ENCODE peak calls at places on chromosomes 2 and 18, in seven cellular contexts. One of them, this sample, is unnamed.
A peak's percentile ranks its signal among the peaks of the same experiment; 100 is the strongest.

GRCh38 chr18:48639772-48640432 is 101.1 kb downstream of the CTIF start:
- DNase-seq in right atrium auricular region: no peak
- DNase-seq in cardiac muscle cell: no peak
- DNase-seq in ascending aorta: no peak
- DNase-seq in mammary epithelial cell: peak; percentile 43
- DNase-seq in cardiac fibroblast: no peak
- DNase-seq in HCT116: no peak
- DNase-seq in this sample: no peak

GRCh38 chr18:40355701-40356100 is 1599.3 kb upstream of the PIK3C3 start:
- DNase-seq in cardiac fibroblast: peak; percentile 31
- DNase-seq in HCT116: no peak
- DNase-seq in mammary epithelial cell: peak; percentile 50
- DNase-seq in ascending aorta: no peak
- DNase-seq in cardiac muscle cell: no peak
- DNase-seq in right atrium auricular region: no peak
- DNase-seq in this sample: no peak

GRCh38 chr2:109402180-109402579 is 211.6 kb downstream of the SEPTIN10 start:
- DNase-seq in right atrium auricular region: no peak
- DNase-seq in cardiac fibroblast: no peak
- DNase-seq in cardiac muscle cell: no peak
- DNase-seq in mammary epithelial cell: no peak
- DNase-seq in ascending aorta: no peak
- DNase-seq in HCT116: no peak
- DNase-seq in this sample: no peak

GRCh38 chr2:126880262-126880800 is 18.4 kb upstream of the TEX51 start:
- DNase-seq in cardiac fibroblast: no peak
- DNase-seq in mammary epithelial cell: no peak
- DNase-seq in HCT116: no peak
- DNase-seq in right atrium auricular region: no peak
- DNase-seq in ascending aorta: no peak
- DNase-seq in cardiac muscle cell: no peak
- DNase-seq in this sample: no peak

GRCh38 chr2:23760746-23761145 is 166.2 kb downstream of the ATAD2B start:
- DNase-seq in right atrium auricular region: no peak
- DNase-seq in mammary epithelial cell: no peak
- DNase-seq in HCT116: peak; percentile 18
- DNase-seq in cardiac muscle cell: peak; percentile 23
- DNase-seq in ascending aorta: no peak
- DNase-seq in cardiac fibroblast: peak; percentile 85
- DNase-seq in this sample: no peak

GRCh38 chr2:30433902-30434301 is 13.1 kb upstream of the LCLAT1 start:
- DNase-seq in HCT116: no peak
- DNase-seq in right atrium auricular region: no peak
- DNase-seq in mammary epithelial cell: no peak
- DNase-seq in cardiac fibroblast: peak; percentile 27
- DNase-seq in ascending aorta: no peak
- DNase-seq in cardiac muscle cell: no peak
- DNase-seq in this sample: no peak

GRCh38 chr2:164689020-164689419 is 67.7 kb upstream of the GRB14 start:
- DNase-seq in HCT116: no peak
- DNase-seq in mammary epithelial cell: no peak
- DNase-seq in cardiac muscle cell: no peak
- DNase-seq in ascending aorta: no peak
- DNase-seq in cardiac fibroblast: no peak
- DNase-seq in right atrium auricular region: no peak
- DNase-seq in this sample: no peak

GRCh38 chr18:74453011-74453571 is 4.0 kb downstream of the DIPK1C start:
- DNase-seq in right atrium auricular region: no peak
- DNase-seq in ascending aorta: no peak
- DNase-seq in HCT116: no peak
- DNase-seq in cardiac fibroblast: no peak
- DNase-seq in cardiac muscle cell: no peak
- DNase-seq in mammary epithelial cell: no peak
- DNase-seq in this sample: no peak

GRCh38 chr2:21860913-21861312 is 737.1 kb downstream of the TDRD15 start:
- DNase-seq in cardiac fibroblast: no peak
- DNase-seq in ascending aorta: no peak
- DNase-seq in mammary epithelial cell: no peak
- DNase-seq in cardiac muscle cell: no peak
- DNase-seq in HCT116: no peak
- DNase-seq in right atrium auricular region: no peak
- DNase-seq in this sample: no peak

GRCh38 chr2:188293601-188294482 is 2.2 kb downstream of the GULP1 start:
- DNase-seq in ascending aorta: no peak
- DNase-seq in cardiac fibroblast: peak; percentile 64
- DNase-seq in mammary epithelial cell: peak; percentile 53
- DNase-seq in cardiac muscle cell: peak; percentile 82
- DNase-seq in HCT116: peak; percentile 84
- DNase-seq in right atrium auricular region: peak; percentile 80
- DNase-seq in this sample: no peak

GRCh38 chr2:6957031-6957714 is 40.0 kb downstream of the RNF144A start:
- DNase-seq in cardiac muscle cell: no peak
- DNase-seq in right atrium auricular region: no peak
- DNase-seq in ascending aorta: no peak
- DNase-seq in cardiac fibroblast: no peak
- DNase-seq in HCT116: no peak
- DNase-seq in mammary epithelial cell: no peak
- DNase-seq in this sample: no peak

GRCh38 chr2:148360662-148361061 is 283.9 kb upstream of the EPC2 start:
- DNase-seq in mammary epithelial cell: no peak
- DNase-seq in ascending aorta: no peak
- DNase-seq in HCT116: no peak
- DNase-seq in right atrium auricular region: no peak
- DNase-seq in cardiac fibroblast: no peak
- DNase-seq in cardiac muscle cell: no peak
- DNase-seq in this sample: no peak

GRCh38 chr2:134410831-134411231 is 157.0 kb downstream of the MGAT5 start:
- DNase-seq in cardiac muscle cell: no peak
- DNase-seq in cardiac fibroblast: peak; percentile 59
- DNase-seq in mammary epithelial cell: no peak
- DNase-seq in ascending aorta: no peak
- DNase-seq in right atrium auricular region: no peak
- DNase-seq in HCT116: no peak
- DNase-seq in this sample: no peak

GRCh38 chr2:11787991-11788390 is 41.6 kb downstream of the LPIN1 start:
- DNase-seq in cardiac fibroblast: no peak
- DNase-seq in cardiac muscle cell: no peak
- DNase-seq in right atrium auricular region: no peak
- DNase-seq in HCT116: no peak
- DNase-seq in mammary epithelial cell: no peak
- DNase-seq in ascending aorta: no peak
- DNase-seq in this sample: no peak

DNA sequence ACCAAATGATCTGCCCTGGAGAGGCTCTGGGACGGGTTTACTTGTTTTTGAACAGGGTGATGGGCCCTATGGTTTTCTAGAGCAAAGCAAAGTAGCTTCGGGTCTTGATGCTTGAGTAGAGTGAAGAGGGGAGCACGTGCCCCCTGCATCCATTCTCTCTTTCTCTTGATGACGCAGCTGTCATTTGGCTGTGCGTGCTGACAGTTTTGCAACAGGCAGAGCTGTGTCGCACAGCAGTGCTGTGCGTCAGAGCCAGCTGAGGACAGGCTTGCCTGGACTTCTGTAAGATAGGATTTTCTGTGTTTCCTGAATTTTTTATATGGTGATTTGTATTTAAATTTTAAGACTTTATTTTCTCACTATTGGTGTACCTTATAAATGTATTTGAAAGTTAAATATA is 11.9 kb downstream of the ACKR3 start:
- DNase-seq in ascending aorta: no peak
- DNase-seq in mammary epithelial cell: no peak
- DNase-seq in cardiac muscle cell: no peak
- DNase-seq in cardiac fibroblast: no peak
- DNase-seq in HCT116: no peak
- DNase-seq in right atrium auricular region: no peak
- DNase-seq in this sample: no peak
- TF ChIP-seq CTCF in ascending aorta: no peak
- TF ChIP-seq CTCF in mammary epithelial cell: no peak
- TF ChIP-seq CTCF in cardiac muscle cell: no peak
- TF ChIP-seq CTCF in cardiac fibroblast: no peak
- TF ChIP-seq CTCF in HCT116: no peak
- TF ChIP-seq CTCF in right atrium auricular region: no peak
- TF ChIP-seq CTCF in this sample: no peak

DNA sequence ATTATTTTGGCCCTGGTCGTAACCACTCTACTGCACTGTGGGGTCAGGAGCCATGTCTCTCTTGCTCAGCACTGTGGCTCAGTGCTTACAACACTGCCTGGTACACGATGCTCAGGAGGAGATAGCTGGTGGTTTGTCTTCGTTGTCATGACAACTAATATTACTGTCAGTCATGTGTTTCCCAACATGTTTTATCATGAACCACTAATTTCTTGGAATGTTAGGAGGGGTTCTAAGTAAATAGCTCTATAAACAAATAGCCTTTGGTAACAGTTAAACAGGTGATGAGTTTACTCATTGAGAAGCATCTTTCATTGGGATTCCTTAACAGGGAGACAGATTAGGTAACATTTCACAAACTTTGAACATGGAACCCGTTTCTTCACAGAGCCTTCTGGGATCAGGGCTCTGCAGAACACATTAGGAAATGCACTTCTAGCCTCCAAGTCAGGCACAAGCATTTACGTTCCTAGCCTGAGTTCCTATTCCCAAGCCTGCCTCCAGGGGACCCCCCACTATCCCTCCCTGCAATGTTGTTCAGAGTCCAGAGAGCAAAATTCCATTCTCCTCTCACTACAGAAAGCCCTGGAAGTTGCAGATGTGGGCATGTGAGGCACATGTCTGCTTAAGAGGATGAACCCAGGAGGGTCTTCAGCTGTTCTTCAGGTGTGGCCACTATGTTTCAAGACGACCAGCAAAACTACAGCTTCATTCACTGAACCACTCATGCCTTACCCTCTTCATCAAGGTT is 6.4 kb upstream of the RBM44 start:
- DNase-seq in mammary epithelial cell: peak; percentile 29
- DNase-seq in right atrium auricular region: no peak
- DNase-seq in HCT116: no peak
- DNase-seq in ascending aorta: no peak
- DNase-seq in cardiac muscle cell: no peak
- DNase-seq in cardiac fibroblast: peak; percentile 26
- DNase-seq in this sample: no peak
- TF ChIP-seq CTCF in mammary epithelial cell: peak; percentile 7
- TF ChIP-seq CTCF in right atrium auricular region: no peak
- TF ChIP-seq CTCF in HCT116: no peak
- TF ChIP-seq CTCF in ascending aorta: no peak
- TF ChIP-seq CTCF in cardiac muscle cell: peak; percentile 50
- TF ChIP-seq CTCF in cardiac fibroblast: peak; percentile 42
- TF ChIP-seq CTCF in this sample: no peak

DNA sequence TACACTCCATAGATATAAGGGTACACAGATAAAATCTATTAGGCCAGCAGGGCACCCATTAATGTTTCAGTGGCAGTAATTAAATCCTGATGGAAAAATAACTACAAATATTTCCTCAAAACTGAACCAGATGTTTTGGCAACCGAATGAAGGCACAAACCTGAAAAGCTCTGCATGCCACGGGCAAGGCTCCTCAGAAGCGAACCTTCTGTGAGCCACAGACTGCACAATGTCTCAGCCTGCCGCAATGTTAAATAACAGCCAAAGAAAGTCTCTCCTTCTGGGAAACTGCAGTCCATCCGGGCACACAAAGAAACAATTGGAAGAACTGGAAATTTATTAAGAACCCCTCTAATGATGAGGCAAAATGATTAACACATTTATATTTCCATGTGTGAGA is 237.6 kb downstream of the EPHA4 start:
- DNase-seq in cardiac muscle cell: no peak
- DNase-seq in cardiac fibroblast: no peak
- DNase-seq in mammary epithelial cell: no peak
- DNase-seq in right atrium auricular region: no peak
- DNase-seq in ascending aorta: no peak
- DNase-seq in HCT116: no peak
- DNase-seq in this sample: no peak
- TF ChIP-seq CTCF in cardiac muscle cell: no peak
- TF ChIP-seq CTCF in cardiac fibroblast: no peak
- TF ChIP-seq CTCF in mammary epithelial cell: no peak
- TF ChIP-seq CTCF in right atrium auricular region: no peak
- TF ChIP-seq CTCF in ascending aorta: no peak
- TF ChIP-seq CTCF in HCT116: no peak
- TF ChIP-seq CTCF in this sample: no peak

GRCh38 chr18:13545955-13546354 is 180.4 kb downstream of the FAM210A start:
- DNase-seq in ascending aorta: no peak
- DNase-seq in HCT116: no peak
- DNase-seq in mammary epithelial cell: no peak
- DNase-seq in cardiac muscle cell: no peak
- DNase-seq in cardiac fibroblast: no peak
- DNase-seq in right atrium auricular region: peak; percentile 42
- DNase-seq in this sample: no peak

GRCh38 chr18:13547347-13547746 is 179.0 kb downstream of the FAM210A start:
- DNase-seq in cardiac muscle cell: no peak
- DNase-seq in mammary epithelial cell: no peak
- DNase-seq in ascending aorta: no peak
- DNase-seq in right atrium auricular region: peak; percentile 50
- DNase-seq in cardiac fibroblast: no peak
- DNase-seq in HCT116: no peak
- DNase-seq in this sample: no peak

GRCh38 chr18:13548944-13549878 is 177.1 kb downstream of the FAM210A start:
- DNase-seq in cardiac muscle cell: no peak
- DNase-seq in cardiac fibroblast: no peak
- DNase-seq in right atrium auricular region: peak; percentile 54
- DNase-seq in HCT116: no peak
- DNase-seq in ascending aorta: no peak
- DNase-seq in mammary epithelial cell: no peak
- DNase-seq in this sample: no peak

GRCh38 chr18:13549879-13550231 is 176.5 kb downstream of the FAM210A start:
- DNase-seq in cardiac muscle cell: no peak
- DNase-seq in HCT116: no peak
- DNase-seq in mammary epithelial cell: no peak
- DNase-seq in cardiac fibroblast: no peak
- DNase-seq in right atrium auricular region: no peak
- DNase-seq in ascending aorta: no peak
- DNase-seq in this sample: no peak

GRCh38 chr18:13548106-13548819 is 178.1 kb downstream of the FAM210A start:
- DNase-seq in cardiac fibroblast: no peak
- DNase-seq in HCT116: no peak
- DNase-seq in mammary epithelial cell: no peak
- DNase-seq in cardiac muscle cell: no peak
- DNase-seq in ascending aorta: no peak
- DNase-seq in right atrium auricular region: peak; percentile 56
- DNase-seq in this sample: no peak
- TF ChIP-seq CTCF in cardiac fibroblast: no peak
- TF ChIP-seq CTCF in HCT116: no peak
- TF ChIP-seq CTCF in mammary epithelial cell: no peak
- TF ChIP-seq CTCF in cardiac muscle cell: no peak
- TF ChIP-seq CTCF in ascending aorta: no peak
- TF ChIP-seq CTCF in right atrium auricular region: no peak
- TF ChIP-seq CTCF in this sample: peak; percentile 4

DNA sequence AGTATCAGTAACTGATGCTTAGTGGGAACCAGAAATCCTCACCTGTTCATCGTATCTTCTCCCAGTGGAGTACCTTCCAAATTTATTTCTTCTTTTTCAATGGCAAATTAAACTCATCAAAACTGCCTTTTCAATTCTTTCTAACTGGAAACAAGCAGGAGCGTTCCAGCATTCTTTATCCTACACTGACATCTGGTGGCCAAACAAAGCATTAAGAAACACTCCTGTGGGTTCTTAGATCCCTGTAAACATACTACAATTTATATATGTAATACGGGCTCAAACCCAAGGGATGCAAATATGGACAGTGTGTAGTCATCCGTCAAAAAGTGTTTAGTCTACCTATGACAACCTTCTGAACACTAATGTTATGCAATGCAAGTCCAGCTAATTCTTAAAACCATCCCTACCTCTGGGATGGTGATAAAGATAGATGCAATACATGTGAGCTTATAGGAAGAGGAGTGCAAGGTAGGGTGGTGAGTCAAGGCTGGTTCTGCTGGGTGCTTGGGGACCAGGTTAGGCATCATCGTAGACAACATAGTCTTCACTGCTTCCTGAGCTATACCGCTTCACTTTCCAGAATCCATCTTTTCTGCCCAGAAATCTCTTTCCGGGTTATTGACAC is 375.0 kb downstream of the CTNNA2 start:
- DNase-seq in cardiac fibroblast: peak; percentile 76
- DNase-seq in cardiac muscle cell: peak; percentile 68
- DNase-seq in right atrium auricular region: no peak
- DNase-seq in HCT116: peak; percentile 31
- DNase-seq in ascending aorta: no peak
- DNase-seq in mammary epithelial cell: peak; percentile 25
- DNase-seq in this sample: no peak
- TF ChIP-seq CTCF in cardiac fibroblast: peak; percentile 49
- TF ChIP-seq CTCF in cardiac muscle cell: peak; percentile 49
- TF ChIP-seq CTCF in right atrium auricular region: peak; percentile 39
- TF ChIP-seq CTCF in HCT116: peak; percentile 14
- TF ChIP-seq CTCF in ascending aorta: peak; percentile 49
- TF ChIP-seq CTCF in mammary epithelial cell: peak; percentile 61
- TF ChIP-seq CTCF in this sample: peak; percentile 53